ENCODE peak calls at places on chromosomes 12 and 14, in eight cellular contexts. U is bronchial epithelial cell, W is upper lobe of right lung, L is transverse colon, A is HCT116, M is colonic mucosa, C is lung, F is AG10803. D is an unnamed sample.

GRCh38 chr14:94381149-94382030 is 7.0 kb downstream of the SERPINA1 start:
- DNase-seq in U (no peak), L (no peak), C (no peak), F (no peak), W (no peak), M (no peak), A (no peak), D (no peak)

GRCh38 chr12:110198386-110198785 is 74.2 kb downstream of the IFT81 start:
- DNase-seq in C (no peak), U (no peak), L (no peak), A (no peak), F (no peak), W (no peak), M (no peak), D (no peak)

GRCh38 chr14:37320106-37320505 is 122.4 kb downstream of the MIPOL1 start:
- DNase-seq in L (no peak), A (no peak), W (no peak), C (no peak), U (peak; percentile 40), M (no peak), F (no peak), D (no peak)

GRCh38 chr14:51382506-51382905 is 142.5 kb downstream of the TMX1 start:
- DNase-seq in L (no peak), W (no peak), C (no peak), U (peak; percentile 100), F (no peak), M (no peak), A (no peak), D (no peak)

GRCh38 chr12:71973687-71974086 is 35.0 kb downstream of the TPH2 start:
- DNase-seq in W (no peak), F (no peak), L (no peak), A (no peak), M (no peak), C (no peak), U (peak; percentile 22), D (no peak)

GRCh38 chr12:132159555-132160003 is 15.3 kb downstream of the NOC4L start:
- DNase-seq in M (no peak), C (no peak), F (no peak), A (no peak), W (peak; percentile 57), U (no peak), L (no peak), D (no peak)

GRCh38 chr12:49767333-49767732 is 26.0 kb downstream of the TMBIM6 start:
- DNase-seq in M (no peak), F (no peak), U (no peak), A (no peak), L (no peak), W (no peak), C (no peak), D (no peak)

GRCh38 chr14:39740454-39740853 is 308.2 kb upstream of the FBXO33 start:
- DNase-seq in A (no peak), F (no peak), W (peak; percentile 32), L (no peak), M (no peak), C (no peak), U (no peak), D (no peak)

GRCh38 chr12:50620050-50620974 is 115.5 kb downstream of the DIP2B start:
- DNase-seq in C (no peak), F (peak; percentile 90), A (no peak), L (no peak), U (peak; percentile 90), W (no peak), M (no peak), D (peak; percentile 61)

GRCh38 chr12:130707571-130707891 is 8.6 kb downstream of the RIMBP2 start:
- DNase-seq in M (no peak), W (no peak), C (no peak), F (no peak), A (no peak), U (no peak), L (no peak), D (no peak)

GRCh38 chr12:89244536-89244935 is 107.8 kb downstream of the DUSP6 start:
- DNase-seq in C (no peak), A (no peak), U (peak; percentile 65), L (no peak), F (peak; percentile 73), W (no peak), M (no peak), D (no peak)

GRCh38 chr14:53894456-53894855 is 62.2 kb downstream of the BMP4 start:
- DNase-seq in W (no peak), M (no peak), F (peak; percentile 71), A (no peak), C (no peak), U (peak; percentile 24), L (no peak), D (peak; percentile 63)

GRCh38 chr14:74859757-74860156 is 16.2 kb downstream of the PROX2 start:
- DNase-seq in M (no peak), L (no peak), U (no peak), W (no peak), F (no peak), C (no peak), A (no peak), D (no peak)

GRCh38 chr12:77980782-77981181 is 150.1 kb downstream of the NAV3 start:
- DNase-seq in L (no peak), U (no peak), W (no peak), C (no peak), M (no peak), F (peak; percentile 38), A (no peak), D (no peak)

GRCh38 chr14:53391631-53392030 is 238.5 kb upstream of the DDHD1 start:
- DNase-seq in L (no peak), F (peak; percentile 76), C (no peak), M (no peak), A (peak; percentile 88), W (no peak), U (peak; percentile 94), D (no peak)

GRCh38 chr14:103195828-103196615 is 72.8 kb downstream of the TNFAIP2 start:
- DNase-seq in A (no peak), C (no peak), M (no peak), W (no peak), L (peak; percentile 29), U (no peak), F (no peak), D (no peak)

DNA sequence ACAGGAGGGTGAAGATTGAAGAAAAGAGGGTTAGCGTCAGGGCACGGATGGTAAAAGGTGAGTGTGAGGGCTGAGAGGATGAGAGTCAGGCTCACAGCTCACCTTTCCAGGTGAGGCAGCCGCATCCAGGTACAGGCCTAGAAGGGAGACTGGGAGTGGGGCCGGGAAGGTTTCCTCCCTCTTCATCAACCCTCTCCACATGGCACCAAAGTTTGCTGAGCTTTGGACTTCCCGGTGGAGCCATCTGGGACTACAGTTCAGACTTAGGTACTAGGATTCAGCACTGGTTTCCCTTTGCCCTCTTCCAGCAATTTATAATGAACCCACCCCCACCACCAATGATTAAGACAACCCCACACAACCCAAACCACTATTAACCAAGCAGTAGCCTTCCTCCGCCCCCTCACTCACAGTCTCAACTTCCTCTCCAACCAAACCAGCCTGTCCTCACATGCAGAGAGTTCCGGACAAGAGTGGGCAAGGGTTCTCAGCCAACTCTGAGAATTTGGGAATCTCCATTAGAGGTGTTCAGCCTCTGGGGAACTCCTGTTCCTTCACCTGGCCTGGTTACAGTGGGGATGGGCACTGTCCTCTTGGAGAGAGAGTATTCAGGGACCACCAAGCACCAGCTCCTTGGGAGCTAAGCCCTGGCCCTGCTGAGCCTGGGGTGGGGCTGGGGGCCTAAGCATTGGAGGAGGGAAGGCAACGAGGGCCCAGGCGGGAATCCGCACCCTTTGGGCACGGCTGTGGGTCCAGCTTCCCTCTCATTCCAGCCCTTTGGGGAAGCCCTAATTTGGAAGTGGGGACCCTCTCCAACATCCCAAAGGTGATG is 2.3 kb upstream of the HOXC4 start:
- DNase-seq in M (no peak), W (peak; percentile 48), L (no peak), A (no peak), F (no peak), U (peak; percentile 34), C (no peak), D (no peak)
- TF ChIP-seq CTCF in M (no peak), W (no peak), L (no peak), A (no peak), F (no peak), U (no peak), C (no peak), D (no peak)

DNA sequence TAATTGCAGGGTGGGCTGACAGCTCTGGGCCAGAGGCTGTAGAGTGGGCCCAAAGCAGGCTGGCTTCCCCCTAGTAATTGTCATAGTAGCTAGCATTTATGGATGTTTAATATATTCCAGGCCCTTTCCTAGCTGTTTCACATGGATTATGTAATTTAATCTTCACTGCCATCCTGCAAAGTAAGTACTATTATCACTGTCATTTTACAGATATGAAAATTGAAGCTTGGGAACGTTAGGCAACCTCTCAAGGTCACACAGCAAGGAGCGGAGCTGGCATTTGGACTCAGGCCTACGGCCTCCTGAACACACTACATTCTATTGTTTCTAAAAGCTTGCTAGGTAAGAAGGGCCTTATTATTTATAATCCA is 79.7 kb downstream of the DYRK2 start:
- DNase-seq in W (no peak), F (no peak), U (no peak), M (no peak), A (no peak), L (no peak), C (no peak), D (no peak)
- H3K4me3 ChIP-seq in W (no peak overlapping the region), F (no peak overlapping the region), U (no peak overlapping the region), M (no peak overlapping the region), A (no peak overlapping the region), L (no peak overlapping the region), C (no peak overlapping the region), D (no peak overlapping the region)

GRCh38 chr12:47433876-47434275 is 272.0 kb downstream of the RPAP3 start:
- DNase-seq in A (no peak), W (no peak), C (no peak), F (peak; percentile 42), L (no peak), M (no peak), U (no peak), D (no peak)

GRCh38 chr12:47441490-47441889 is 264.3 kb downstream of the RPAP3 start:
- DNase-seq in M (no peak), F (no peak), U (no peak), A (no peak), W (no peak), C (no peak), L (no peak), D (no peak)

GRCh38 chr12:47437570-47437969 is 268.3 kb downstream of the RPAP3 start:
- DNase-seq in L (no peak), M (no peak), F (no peak), U (no peak), A (no peak), C (no peak), W (no peak), D (no peak)

GRCh38 chr12:47442310-47442709 is 263.5 kb downstream of the RPAP3 start:
- DNase-seq in U (peak; percentile 55), M (no peak), A (no peak), C (no peak), F (no peak), W (no peak), L (no peak), D (no peak)

DNA sequence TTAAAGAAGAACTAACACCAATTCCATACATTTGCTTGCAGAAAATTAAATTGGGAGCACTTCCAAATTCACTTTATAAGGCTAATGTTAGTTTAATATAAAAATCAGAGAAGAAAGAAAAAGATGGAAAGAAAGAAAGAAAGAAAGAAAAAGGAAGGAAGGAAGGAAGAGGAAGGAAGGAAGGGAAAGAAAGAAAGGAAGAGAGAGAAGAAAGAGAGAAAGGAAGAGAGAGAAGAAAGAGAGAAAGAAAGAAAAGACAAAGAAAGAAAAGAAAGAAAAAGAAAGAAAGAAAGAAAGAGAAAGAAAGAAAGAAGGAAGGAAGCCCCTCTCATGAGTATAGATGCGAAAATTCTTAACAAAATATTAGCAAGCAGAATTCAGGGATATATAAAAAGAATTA is 267.7 kb downstream of the RPAP3 start:
- DNase-seq in L (no peak), F (no peak), U (no peak), C (no peak), W (no peak), A (no peak), M (no peak), D (no peak)
- TF ChIP-seq CTCF in L (no peak), F (no peak), U (no peak), C (no peak), W (no peak), A (no peak), M (no peak), D (no peak)

GRCh38 chr12:95218164-95218851 is 701 bp downstream of the VEZT start:
- DNase-seq in A (no peak), C (no peak), U (peak; percentile 73), F (peak; percentile 72), W (no peak), M (peak; percentile 87), L (peak; percentile 82), D (no peak)
- H3K4me3 ChIP-seq in A (peak overlapping the region; percentile 83), C (peak overlapping the region; percentile 69), U (peak overlapping the region; percentile 82), F (peak overlapping the region; percentile 93), W (peak overlapping the region; percentile 77), M (peak overlapping the region; percentile 86), L (peak overlapping the region; percentile 70), D (peak overlapping the region; percentile 84)

D was measured in HFF-Myc.